ENCODE peak calls at places on chromosomes 11 and 22, in nine cellular contexts. T, I, O, A, N, E, Y, J and L are unnamed samples.
A peak's percentile ranks its signal among the peaks of the same experiment; 100 is the strongest.

GRCh38 chr11:62770778-62771143 is 435 bp upstream of the TAF6L start:
- DNase-seq in J (no peak), N (no peak), O (no peak), T (no peak), Y (no peak), I (peak; percentile 38), A (no peak), E (no peak), L (no peak)

GRCh38 chr22:49906799-49907290 is 11.4 kb downstream of the ALG12 start:
- DNase-seq in E (no peak), N (no peak), I (no peak), Y (no peak), J (no peak), A (no peak), O (no peak), T (no peak), L (no peak)

GRCh38 chr11:72743321-72744221 is 8.6 kb downstream of the ARAP1 start:
- DNase-seq in O (no peak), Y (no peak), J (no peak), E (peak; percentile 47), T (no peak), I (no peak), N (no peak), A (no peak), L (no peak)

GRCh38 chr11:597166-597725 is 18.5 kb downstream of the IRF7 start:
- DNase-seq in A (no peak), J (no peak), T (no peak), O (no peak), E (no peak), N (no peak), I (no peak), Y (no peak), L (no peak)

GRCh38 chr11:75259711-75260110 is 19.1 kb downstream of the TPBGL start:
- DNase-seq in Y (no peak), A (no peak), O (no peak), T (no peak), N (no peak), E (no peak), I (no peak), J (no peak), L (no peak)

GRCh38 chr11:86632499-86633269 is 39.7 kb downstream of the ME3 start:
- DNase-seq in O (peak; percentile 90), T (peak; percentile 92), A (peak; percentile 89), I (no peak), Y (peak; percentile 18), N (peak; percentile 95), E (peak; percentile 72), J (peak; percentile 100), L (peak; percentile 96)

GRCh38 chr11:104997288-104997687 is 25.7 kb downstream of the CASP5 start:
- DNase-seq in O (no peak), Y (no peak), T (peak; percentile 71), N (no peak), A (no peak), J (peak; percentile 3), E (no peak), I (no peak), L (peak; percentile 35)

GRCh38 chr11:70124321-70125061 is 46.4 kb downstream of the ANO1 start:
- DNase-seq in O (no peak), I (no peak), E (no peak), T (no peak), A (no peak), J (no peak), Y (no peak), N (no peak), L (no peak)

GRCh38 chr11:72576196-72576595 is 98.0 kb downstream of the PDE2A start:
- DNase-seq in A (no peak), J (no peak), Y (no peak), N (no peak), E (no peak), O (no peak), I (no peak), T (no peak), L (no peak)

GRCh38 chr11:3849297-3849874 is 6.1 kb upstream of the STIM1 start:
- DNase-seq in Y (peak; percentile 65), I (peak; percentile 66), E (peak; percentile 69), T (peak; percentile 74), A (peak; percentile 51), N (peak; percentile 37), O (no peak), J (peak; percentile 69), L (peak; percentile 41)

GRCh38 chr22:36461665-36462474 is 19.6 kb downstream of the TXN2 start:
- DNase-seq in I (no peak), A (peak; percentile 69), O (no peak), T (peak; percentile 84), J (peak; percentile 96), E (no peak), Y (no peak), N (peak; percentile 92), L (peak; percentile 93)

GRCh38 chr11:67532889-67533288 is 9.6 kb upstream of the CABP2 start:
- DNase-seq in I (no peak), E (no peak), J (no peak), N (no peak), T (no peak), O (no peak), Y (no peak), A (no peak), L (no peak)

GRCh38 chr22:43044402-43044801 is 29.5 kb upstream of the PACSIN2 start:
- DNase-seq in J (no peak), I (no peak), T (no peak), N (no peak), A (no peak), O (no peak), E (no peak), Y (no peak), L (no peak)

GRCh38 chr11:77127969-77128691 is at the start of gene MYO7A:
- DNase-seq in N (peak; percentile 19), T (no peak), O (no peak), A (no peak), Y (no peak), E (no peak), J (peak; percentile 34), I (peak; percentile 77), L (no peak)

GRCh38 chr22:30878516-30879365 is 89.8 kb downstream of the MORC2 start:
- DNase-seq in A (no peak), I (peak; percentile 30), E (no peak), T (no peak), J (no peak), O (no peak), Y (no peak), N (no peak), L (no peak)

GRCh38 chr11:111378773-111379499 is at the start of gene POU2AF1:
- DNase-seq in N (no peak), Y (peak; percentile 87), O (peak; percentile 1), I (no peak), T (no peak), E (no peak), A (no peak), J (peak; percentile 19), L (no peak)

GRCh38 chr22:44085743-44086741 is 61.9 kb downstream of the PARVB start:
- DNase-seq in O (no peak), A (peak; percentile 57), N (peak; percentile 50), E (peak; percentile 60), I (peak; percentile 35), Y (peak; percentile 47), J (peak; percentile 61), T (peak; percentile 90), L (peak; percentile 55)

GRCh38 chr22:47071812-47072641 is 309.6 kb downstream of the TBC1D22A start:
- DNase-seq in T (no peak), Y (no peak), E (no peak), J (no peak), N (no peak), A (no peak), O (no peak), I (no peak), L (no peak)